ENCODE peak calls at places on chromosomes 3 and 15, in seven cellular contexts. P is HCT116, A is HepG2, G is H1, L is GM12878, B is SK-N-SH, I is K562. X is an unnamed sample.
A peak's percentile ranks its signal among the peaks of the same experiment; 100 is the strongest.

GRCh38 chr3:166510382-166510781 is 673.2 kb upstream of the BCHE start:
- DNase-seq in P (no peak), A (no peak), G (no peak), L (no peak), B (no peak), I (no peak), X (peak; percentile 33)

GRCh38 chr3:42736081-42736480 is 33.5 kb upstream of the HHATL start:
- DNase-seq in P (no peak), A (no peak), G (peak; percentile 47), L (no peak), B (no peak), I (no peak), X (no peak)

GRCh38 chr3:115113367-115113766 is 33.7 kb downstream of the ZBTB20 start:
- DNase-seq in P (no peak), A (no peak), G (no peak), L (no peak), B (no peak), I (no peak), X (no peak)

GRCh38 chr15:26224266-26224665 is 361.1 kb upstream of the ATP10A start:
- DNase-seq in P (no peak), A (no peak), G (no peak), L (no peak), B (no peak), I (no peak), X (no peak)

GRCh38 chr3:100443690-100444089 is 42.4 kb downstream of the LNP1 start:
- DNase-seq in P (no peak), A (no peak), G (no peak), L (no peak), B (no peak), I (no peak), X (no peak)

GRCh38 chr3:66228707-66229106 is 7.9 kb downstream of the SLC25A26 start:
- DNase-seq in P (no peak), A (no peak), G (no peak), L (no peak), B (no peak), I (no peak), X (no peak)

GRCh38 chr3:142445816-142446254 is 2.0 kb downstream of the XRN1 start:
- DNase-seq in P (no peak), A (peak; percentile 12), G (no peak), L (peak; percentile 44), B (no peak), I (no peak), X (no peak)

GRCh38 chr3:186520957-186521842 is 23.0 kb downstream of the CRYGS start:
- DNase-seq in P (no peak), A (no peak), G (peak; percentile 42), L (peak; percentile 80), B (no peak), I (no peak), X (no peak)

GRCh38 chr3:146834917-146835316 is 229.8 kb upstream of the PLSCR5 start:
- DNase-seq in P (no peak), A (no peak), G (no peak), L (no peak), B (no peak), I (no peak), X (no peak)

GRCh38 chr3:123374016-123374415 is 74.9 kb downstream of the ADCY5 start:
- DNase-seq in P (no peak), A (no peak), G (no peak), L (no peak), B (no peak), I (no peak), X (no peak)

GRCh38 chr15:61974759-61975158 is 85.5 kb downstream of the VPS13C start:
- DNase-seq in P (peak; percentile 8), A (no peak), G (no peak), L (no peak), B (no peak), I (no peak), X (no peak)

GRCh38 chr3:125280966-125281365 is 68.4 kb upstream of the SLC12A8 start:
- DNase-seq in P (no peak), A (peak; percentile 3), G (no peak), L (no peak), B (no peak), I (no peak), X (peak; percentile 18)

GRCh38 chr15:64892850-64893403 is 18.8 kb upstream of the ANKDD1A start:
- DNase-seq in P (no peak), A (no peak), G (no peak), L (peak; percentile 45), B (no peak), I (no peak), X (no peak)

GRCh38 chr3:147507638-147508286 is 98.6 kb downstream of the ZIC1 start:
- DNase-seq in P (no peak), A (no peak), G (no peak), L (no peak), B (no peak), I (no peak), X (no peak)

GRCh38 chr15:69926011-69926410 is 171.7 kb downstream of the TLE3 start:
- DNase-seq in P (no peak), A (no peak), G (no peak), L (no peak), B (no peak), I (no peak), X (no peak)
- H3K9ac ChIP-seq in P (no peak overlapping the region), A (no peak overlapping the region), G (no peak overlapping the region), L (no peak overlapping the region), B (no peak overlapping the region), I (no peak overlapping the region), X (no peak overlapping the region)

GRCh38 chr3:150951923-150952322 is 20.6 kb downstream of the CLRN1 start:
- DNase-seq in P (no peak), A (no peak), G (no peak), L (no peak), B (no peak), I (no peak), X (no peak)

GRCh38 chr3:150958694-150959093 is 13.8 kb downstream of the CLRN1 start:
- DNase-seq in P (no peak), A (no peak), G (no peak), L (no peak), B (no peak), I (no peak), X (no peak)

GRCh38 chr3:150960708-150961684 is 11.5 kb downstream of the CLRN1 start:
- DNase-seq in P (no peak), A (no peak), G (no peak), L (no peak), B (no peak), I (no peak), X (no peak)

GRCh38 chr3:150961949-150962348 is 10.6 kb downstream of the CLRN1 start:
- DNase-seq in P (no peak), A (no peak), G (no peak), L (no peak), B (no peak), I (no peak), X (no peak)

DNA sequence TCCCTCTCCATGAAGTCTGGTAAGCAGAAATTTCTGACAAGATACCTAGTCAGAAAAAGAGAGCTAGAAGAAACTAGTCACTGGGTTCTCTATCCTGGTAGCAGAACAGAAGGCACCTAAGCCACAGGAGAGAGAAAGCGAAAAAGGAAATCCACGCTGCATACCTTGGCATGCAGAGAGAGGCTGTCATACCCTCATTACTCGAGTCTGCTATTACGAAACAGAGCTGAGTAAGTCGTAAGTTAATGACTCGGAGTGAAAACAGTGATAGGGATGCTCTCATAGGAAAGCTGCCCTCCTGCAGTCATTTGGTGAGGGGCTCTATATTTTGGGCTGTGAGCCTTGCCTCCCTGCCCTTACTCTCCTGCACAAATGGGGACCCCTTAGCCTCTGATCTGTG is 16.2 kb downstream of the CLRN1 start:
- DNase-seq in P (no peak), A (no peak), G (no peak), L (no peak), B (no peak), I (no peak), X (no peak)
- TF ChIP-seq YY1 in P (no peak), A (no peak), G (no peak), L (no peak), B (no peak), I (no peak), X (no peak)

GRCh38 chr15:74613953-74614743 is 1.5 kb upstream of the CLK3 start:
- DNase-seq in P (no peak), A (no peak), G (peak; percentile 90), L (no peak), B (peak; percentile 97), I (no peak), X (no peak)
- H3K9ac ChIP-seq in P (peak overlapping the region; percentile 99), A (peak overlapping the region; percentile 99), G (no peak overlapping the region), L (peak overlapping the region; percentile 99), B (peak overlapping the region; percentile 98), I (no peak overlapping the region), X (peak overlapping the region; percentile 74)

DNA sequence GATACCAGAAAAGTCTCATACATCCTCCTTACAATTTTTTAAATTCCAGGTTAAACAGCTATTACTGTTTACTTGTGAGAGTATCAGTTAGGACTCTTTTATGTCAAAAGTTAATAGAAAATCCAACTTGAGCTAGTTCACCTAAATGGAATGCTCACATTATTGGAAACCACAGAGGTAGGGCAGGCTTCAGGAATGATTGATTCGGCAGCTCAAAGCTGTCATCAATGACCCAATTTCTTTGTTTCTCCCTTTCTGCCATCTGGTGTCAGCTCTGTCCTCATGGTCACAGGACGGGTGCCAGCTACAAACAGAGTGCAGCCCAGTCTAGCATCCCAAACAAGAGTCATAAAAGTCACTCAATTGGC is 32.2 kb downstream of the CFAP20DC start:
- DNase-seq in P (no peak), A (no peak), G (no peak), L (no peak), B (no peak), I (no peak), X (no peak)
- TF ChIP-seq YY1 in P (no peak), A (no peak), G (no peak), L (no peak), B (no peak), I (no peak), X (no peak)

GRCh38 chr3:133038731-133039398 is 674 bp downstream of the TMEM108 start:
- DNase-seq in P (no peak), A (no peak), G (peak; percentile 73), L (no peak), B (peak; percentile 62), I (peak; percentile 9), X (peak; percentile 30)
- H3K9ac ChIP-seq in P (no peak overlapping the region), A (no peak overlapping the region), G (peak overlapping the region; percentile 44), L (no peak overlapping the region), B (peak overlapping the region; percentile 45), I (peak overlapping the region; percentile 7), X (peak overlapping the region; percentile 65)

GRCh38 chr3:43818229-43818628 is 127.5 kb downstream of the ABHD5 start:
- DNase-seq in P (no peak), A (no peak), G (no peak), L (no peak), B (no peak), I (no peak), X (no peak)

GRCh38 chr3:43817081-43817480 is 126.3 kb downstream of the ABHD5 start:
- DNase-seq in P (no peak), A (no peak), G (no peak), L (no peak), B (no peak), I (no peak), X (no peak)

GRCh38 chr3:43814461-43814860 is 123.7 kb downstream of the ABHD5 start:
- DNase-seq in P (no peak), A (no peak), G (no peak), L (no peak), B (no peak), I (no peak), X (no peak)

DNA sequence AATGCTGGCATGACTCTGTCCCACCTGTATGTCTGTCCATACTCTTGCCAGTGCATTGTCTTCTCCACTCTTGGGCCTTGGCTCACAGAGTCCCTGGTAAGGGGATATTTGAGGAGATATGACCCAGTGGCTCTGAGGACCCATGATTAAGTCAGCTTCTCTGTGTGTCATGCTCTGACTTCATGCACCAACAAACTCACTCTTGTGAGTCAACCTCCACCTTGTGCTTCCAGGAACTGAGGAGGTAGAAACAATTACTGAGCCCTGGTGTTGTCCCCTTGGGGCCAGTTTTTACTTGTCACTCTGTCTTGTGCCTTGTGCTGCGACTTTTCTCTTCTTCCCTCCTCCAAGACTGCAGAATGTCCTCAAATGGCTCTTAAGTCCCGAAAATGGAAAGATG is 127.1 kb downstream of the ABHD5 start:
- DNase-seq in P (no peak), A (no peak), G (no peak), L (no peak), B (no peak), I (no peak), X (no peak)
- TF ChIP-seq YY1 in P (no peak), A (no peak), G (no peak), L (no peak), B (no peak), I (no peak), X (no peak)

X was measured in NT2/D1.